ENCODE peak calls at places on chromosome 17, in eight cellular contexts. B is posterior cingulate gyrus; R is AG08395; V is stimulated activated CD4-positive, alpha-beta T cell treated with anti-CD3 and anti-CD28 coated beads, TNF-alpha, amount 100 ng/mL, for 48 hours; K is NCI-H69; D is transverse colon; J is NCI-H1092 treated with DMSO at 0.1 percent for 48 hours; Z is SW480. E is an unnamed sample.

GRCh38 chr17:56593073-56593740 is at the start of gene NOG:
- DNase-seq in V (no peak), K (peak), J (peak), B (peak), R (peak), D (no peak), Z (peak), E (no peak)

GRCh38 chr17:17633310-17633709 is 41.8 kb upstream of the PEMT start:
- DNase-seq in D (no peak), Z (no peak), B (no peak), K (peak), J (no peak), R (no peak), V (no peak), E (no peak)

GRCh38 chr17:68733241-68734176 is 132.3 kb upstream of the FAM20A start:
- DNase-seq in K (no peak), J (no peak), D (no peak), V (no peak), Z (no peak), R (no peak), B (no peak), E (no peak)

GRCh38 chr17:6421700-6422604 is 13.0 kb downstream of the AIPL1 start:
- DNase-seq in V (peak), B (peak), Z (peak), K (peak), R (peak), D (peak), J (peak), E (peak)

GRCh38 chr17:49197346-49197998 is 12.9 kb downstream of the GNGT2 start:
- DNase-seq in B (no peak), K (no peak), R (no peak), D (no peak), V (no peak), J (no peak), Z (no peak), E (no peak)

GRCh38 chr17:7004398-7005253 is 7.8 kb upstream of the RNASEK start:
- DNase-seq in Z (peak), K (peak), R (peak), J (peak), V (no peak), B (no peak), D (no peak), E (peak)

GRCh38 chr17:9330140-9330902 is 245.3 kb downstream of the STX8 start:
- DNase-seq in K (no peak), D (no peak), B (no peak), J (no peak), R (no peak), Z (no peak), V (no peak), E (no peak)

GRCh38 chr17:933168-934083 is 46.1 kb downstream of the NXN start:
- DNase-seq in Z (peak), V (no peak), K (no peak), B (no peak), J (no peak), D (no peak), R (peak), E (peak)

GRCh38 chr17:1789936-1790335 is 28.1 kb downstream of the SERPINF1 start:
- DNase-seq in J (no peak), V (no peak), R (no peak), D (no peak), Z (no peak), B (no peak), K (no peak), E (no peak)

E was measured in Ammon's horn.